ENCODE peak calls at places on chromosomes 16 and 17, in five cellular contexts. A is T-helper 2 cell, O is NCI-H1930, D is ELR, I is neuronal stem cell. R is an unnamed sample.

GRCh38 chr16:89721644-89722391 is 481 bp downstream of the ZNF276 start:
- DNase-seq in O (no peak), A (peak), D (peak), I (no peak), R (no peak)

GRCh38 chr16:57361384-57361783 is 2.8 kb downstream of the CCL22 start:
- DNase-seq in D (no peak), A (no peak), I (no peak), O (no peak), R (no peak)

GRCh38 chr17:42775534-42776098 is 2.4 kb downstream of the VPS25 start:
- DNase-seq in D (peak), A (no peak), I (no peak), O (no peak), R (no peak)

GRCh38 chr16:78589331-78589730 is 489.9 kb downstream of the WWOX start:
- DNase-seq in O (no peak), D (no peak), A (no peak), I (no peak), R (no peak)

GRCh38 chr17:50218071-50218759 is 16.8 kb upstream of the COL1A1 start:
- DNase-seq in O (no peak), A (no peak), D (no peak), I (no peak), R (no peak)

GRCh38 chr17:57833597-57833939 is 16.3 kb downstream of the MRPS23 start:
- DNase-seq in A (no peak), I (no peak), O (no peak), D (no peak), R (no peak)

GRCh38 chr17:32523827-32524552 is 37.2 kb downstream of the CDK5R1 start:
- DNase-seq in D (no peak), I (no peak), A (peak), O (no peak), R (no peak)

GRCh38 chr16:630815-631405 is at the start of gene WFIKKN1:
- DNase-seq in A (no peak), O (no peak), D (no peak), I (peak), R (no peak)

GRCh38 chr17:79997004-79997673 is 38.5 kb downstream of the TBC1D16 start:
- DNase-seq in D (no peak), I (no peak), O (no peak), A (peak), R (no peak)

R was measured in globus pallidus.